ENCODE peak calls at places on chromosomes 6 and 20, in six cellular contexts. R is psoas muscle, Q is BE2C, G is cardiac muscle cell, F is testis, Z is NT2/D1. K is an unnamed sample. For H3K9me3, the result is how much of the 10 kb centered on the place peaks cover.

GRCh38 chr20:58697867-58698703 is 5.5 kb downstream of the NPEPL1 start:
- DNase-seq in Q (no peak), F (no peak), Z (no peak), R (no peak), G (no peak), K (no peak)

GRCh38 chr6:69044534-69044933 is 409.5 kb downstream of the ADGRB3 start:
- DNase-seq in F (no peak), R (no peak), G (no peak), Q (no peak), Z (no peak), K (no peak)

GRCh38 chr6:68967549-68968300 is 332.6 kb downstream of the ADGRB3 start:
- DNase-seq in R (peak), Q (peak), F (peak), Z (peak), G (peak), K (peak)

GRCh38 chr6:158058156-158058723 is 76.6 kb downstream of the SYNJ2 start:
- DNase-seq in Q (no peak), G (no peak), Z (no peak), R (no peak), F (no peak), K (no peak)

GRCh38 chr20:25090492-25091429 is 8.8 kb upstream of the VSX1 start:
- DNase-seq in Z (no peak), Q (no peak), F (no peak), G (no peak), R (no peak), K (no peak)

GRCh38 chr6:31680841-31681671 is at the start of gene LY6G5C:
- DNase-seq in Q (peak), R (peak), Z (peak), F (peak), G (peak), K (peak)

GRCh38 chr20:15060265-15061060 is 723.1 kb upstream of the FLRT3 start:
- DNase-seq in R (no peak), G (no peak), Z (no peak), F (no peak), Q (no peak), K (no peak)

GRCh38 chr6:131917318-131917717 is 33.9 kb downstream of the CCN2 start:
- DNase-seq in R (no peak), Q (no peak), F (no peak), G (no peak), Z (no peak), K (no peak)

GRCh38 chr6:79671605-79672266 is 40.6 kb downstream of the SH3BGRL2 start:
- DNase-seq in Z (no peak), R (peak), Q (no peak), F (no peak), G (no peak), K (no peak)

GRCh38 chr6:136956590-136957573 is 34.8 kb downstream of the SLC35D3 start:
- DNase-seq in R (no peak), Z (no peak), Q (peak), G (peak), F (no peak), K (peak)

GRCh38 chr6:35181313-35181932 is 32.3 kb upstream of the SCUBE3 start:
- DNase-seq in R (no peak), F (peak), G (peak), Z (no peak), Q (no peak), K (no peak)

GRCh38 chr6:42099340-42100028 is 42.9 kb downstream of the C6orf132 start:
- DNase-seq in R (no peak), Q (no peak), G (no peak), F (no peak), Z (no peak), K (no peak)

GRCh38 chr20:11411765-11412164 is 505.9 kb upstream of the BTBD3 start:
- DNase-seq in Z (no peak), G (no peak), Q (peak), R (no peak), F (peak), K (peak)

GRCh38 chr6:28491984-28492317 is 23.6 kb downstream of the GPX6 start:
- DNase-seq in F (no peak), Z (no peak), Q (no peak), G (no peak), R (no peak), K (no peak)

GRCh38 chr20:36153754-36154695 is 515 bp upstream of the EPB41L1 start:
- DNase-seq in Q (peak), F (peak), R (peak), Z (no peak), G (peak), K (peak)

GRCh38 chr6:86526238-86526637 is 411.1 kb upstream of the HTR1E start:
- DNase-seq in Z (no peak), Q (no peak), G (no peak), F (no peak), R (no peak), K (no peak)

GRCh38 chr6:13629459-13630116 is 14.5 kb downstream of the NOL7 start:
- DNase-seq in Q (no peak), R (no peak), Z (no peak), G (no peak), F (no peak), K (no peak)

GRCh38 chr20:6733965-6734364 is 33.5 kb upstream of the BMP2 start:
- DNase-seq in F (no peak), R (no peak), Z (no peak), G (no peak), Q (no peak), K (no peak)

GRCh38 chr20:50449789-50450492 is 60.2 kb upstream of the PTPN1 start:
- DNase-seq in Z (no peak), G (no peak), F (no peak), Q (peak), R (no peak), K (no peak)

GRCh38 chr20:51444922-51445438 is 97.5 kb downstream of the NFATC2 start:
- DNase-seq in R (no peak), F (no peak), G (no peak), Q (no peak), Z (no peak), K (no peak)

GRCh38 chr6:35544748-35545361 is 32.2 kb upstream of the TULP1 start:
- DNase-seq in Z (no peak), G (no peak), R (no peak), Q (no peak), F (no peak), K (no peak)

DNA sequence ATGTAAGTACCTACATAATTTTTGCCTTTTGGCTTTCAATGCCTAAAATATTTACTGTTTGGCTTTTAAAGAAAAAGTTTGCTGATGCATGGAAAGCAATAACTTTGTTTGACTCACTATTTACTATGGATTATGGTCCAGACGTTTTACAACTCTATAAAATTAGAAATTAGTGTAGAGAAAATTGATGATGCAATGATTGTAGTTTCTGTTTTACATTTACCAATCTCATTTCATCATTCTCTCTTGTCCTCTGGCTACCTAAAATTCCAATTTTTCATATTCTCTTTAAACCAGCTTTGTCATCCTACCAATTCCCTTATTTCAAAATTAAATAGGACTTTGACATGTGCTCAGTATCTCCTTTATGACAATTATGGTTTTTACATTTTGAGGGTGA is 131.0 kb downstream of the IMPG1 start:
- DNase-seq in F (no peak), G (no peak), Q (no peak), Z (no peak), R (no peak), K (no peak)
- H3K4me3 ChIP-seq in F (no peak), G (no peak), Q (no peak), Z (no peak), R (no peak), K (no peak)

GRCh38 chr20:1211954-1212497 is 8.8 kb downstream of the C20orf202 start:
- DNase-seq in Z (no peak), G (no peak), Q (no peak), R (no peak), F (no peak), K (no peak)
- H3K9me3 ChIP-seq in Z (under half), G (under half), Q (under half), R (under half), F (under half), K (under half)

GRCh38 chr6:125918230-125918629 is 38.3 kb upstream of the HINT3 start:
- DNase-seq in F (no peak), Q (no peak), G (no peak), R (no peak), Z (no peak), K (no peak)
- H3K4me3 ChIP-seq in F (no peak), Q (no peak), G (no peak), R (peak), Z (no peak), K (no peak)

DNA sequence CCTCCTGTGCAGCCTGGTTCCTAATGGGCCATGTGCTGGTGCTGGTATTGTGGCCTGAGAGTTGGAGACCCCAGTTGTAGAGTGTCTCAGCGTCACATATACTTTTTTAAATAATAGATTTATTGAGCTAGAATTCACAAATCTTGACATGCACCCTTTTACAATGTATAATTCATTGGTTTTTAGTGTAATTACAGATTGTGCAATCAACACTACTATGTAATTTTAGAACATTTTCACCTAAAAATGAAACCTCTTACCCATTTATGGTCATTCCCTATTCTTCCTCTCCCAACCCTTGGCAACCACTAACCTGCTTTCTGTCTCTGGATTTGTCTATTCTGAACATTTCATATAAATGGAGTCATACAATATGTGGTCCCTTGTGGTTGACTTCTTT is 10.6 kb downstream of the PRIM2 start:
- DNase-seq in Z (no peak), R (no peak), G (no peak), F (no peak), Q (no peak), K (no peak)
- H3K9me3 ChIP-seq in Z (half or more), R (under half), G (under half), F (under half), Q (under half), K (under half)

GRCh38 chr20:40754372-40754943 is 65.4 kb upstream of the MAFB start:
- DNase-seq in Q (no peak), Z (no peak), F (no peak), R (peak), G (no peak), K (no peak)

GRCh38 chr20:40748182-40748581 is 59.1 kb upstream of the MAFB start:
- DNase-seq in Q (no peak), F (no peak), R (no peak), G (no peak), Z (no peak), K (no peak)

GRCh38 chr20:40753472-40753871 is 64.4 kb upstream of the MAFB start:
- DNase-seq in Q (no peak), Z (no peak), R (no peak), G (no peak), F (no peak), K (no peak)

GRCh38 chr20:40750541-40750940 is 61.5 kb upstream of the MAFB start:
- DNase-seq in F (no peak), R (no peak), G (no peak), Q (no peak), Z (no peak), K (no peak)

GRCh38 chr20:40749985-40750506 is 61.0 kb upstream of the MAFB start:
- DNase-seq in Z (no peak), R (no peak), F (no peak), Q (no peak), G (no peak), K (no peak)
- H3K4me3 ChIP-seq in Z (no peak), R (no peak), F (no peak), Q (no peak), G (no peak), K (no peak)

DNA sequence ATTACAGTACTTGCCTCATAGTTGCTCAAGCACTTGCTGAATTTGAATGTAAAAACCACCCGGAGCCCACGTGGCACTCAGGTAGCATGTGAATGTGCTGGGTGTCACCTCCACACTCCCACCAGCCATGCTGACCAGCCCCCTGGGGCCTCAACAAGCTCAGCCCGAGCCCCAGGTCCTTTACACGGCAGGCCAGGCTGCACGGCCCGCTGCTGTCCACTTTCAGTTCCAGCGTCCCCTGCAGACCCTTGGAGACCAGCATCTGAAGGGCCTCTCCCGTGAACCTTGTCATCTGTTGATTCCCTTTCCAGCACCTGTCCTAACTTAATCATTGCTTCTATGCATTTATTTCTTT is 33.3 kb upstream of the ZBP1 start:
- DNase-seq in F (peak), Z (no peak), R (no peak), Q (no peak), G (no peak), K (no peak)
- H3K9me3 ChIP-seq in F (under half), Z (under half), R (under half), Q (under half), G (under half), K (under half)

GRCh38 chr6:155850408-155850841 is 394.8 kb upstream of the NOX3 start:
- DNase-seq in Z (no peak), R (no peak), Q (no peak), F (no peak), G (no peak), K (no peak)
- H3K4me3 ChIP-seq in Z (no peak), R (no peak), Q (no peak), F (no peak), G (no peak), K (no peak)

DNA sequence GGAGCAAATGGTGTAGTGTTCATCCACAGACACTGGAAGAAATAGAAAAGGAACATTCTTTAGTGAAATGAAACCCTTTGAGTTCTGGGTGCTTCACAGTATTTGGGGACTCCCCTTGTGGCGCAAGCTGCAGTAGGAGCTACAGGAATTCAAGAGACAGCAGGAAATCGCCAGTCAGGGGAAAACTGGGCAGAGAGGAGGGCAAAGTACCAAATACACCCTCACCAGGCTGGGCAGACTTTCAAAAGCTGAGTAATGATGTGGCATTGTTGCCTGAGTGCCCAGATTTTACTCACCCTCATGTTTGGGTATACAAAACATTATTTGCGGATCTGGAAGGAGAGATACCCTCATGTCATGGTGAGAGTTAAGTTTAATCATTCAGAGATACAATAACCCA is 97.9 kb downstream of the SOD2 start:
- DNase-seq in G (no peak), Q (no peak), F (no peak), R (no peak), Z (no peak), K (no peak)
- H3K9me3 ChIP-seq in G (under half), Q (under half), F (under half), R (under half), Z (under half), K (under half)

GRCh38 chr6:11731423-11731822 is 47.2 kb downstream of the ADTRP start:
- DNase-seq in R (no peak), Z (no peak), Q (no peak), F (no peak), G (no peak), K (no peak)
- H3K4me3 ChIP-seq in R (no peak), Z (no peak), Q (no peak), F (no peak), G (no peak), K (no peak)

GRCh38 chr20:29298271-29298590 is 1959.2 kb upstream of the DEFB115 start:
- DNase-seq in F (no peak), Z (no peak), R (no peak), G (no peak), Q (no peak), K (no peak)

GRCh38 chr20:29297411-29298270 is 1959.8 kb upstream of the DEFB115 start:
- DNase-seq in F (no peak), R (no peak), G (no peak), Z (no peak), Q (no peak), K (no peak)

GRCh38 chr20:29299811-29300578 is 1957.5 kb upstream of the DEFB115 start:
- DNase-seq in G (no peak), Q (no peak), Z (no peak), F (no peak), R (no peak), K (no peak)

GRCh38 chr20:29298759-29299613 is 1958.5 kb upstream of the DEFB115 start:
- DNase-seq in R (no peak), Z (no peak), F (no peak), G (no peak), Q (no peak), K (no peak)

DNA sequence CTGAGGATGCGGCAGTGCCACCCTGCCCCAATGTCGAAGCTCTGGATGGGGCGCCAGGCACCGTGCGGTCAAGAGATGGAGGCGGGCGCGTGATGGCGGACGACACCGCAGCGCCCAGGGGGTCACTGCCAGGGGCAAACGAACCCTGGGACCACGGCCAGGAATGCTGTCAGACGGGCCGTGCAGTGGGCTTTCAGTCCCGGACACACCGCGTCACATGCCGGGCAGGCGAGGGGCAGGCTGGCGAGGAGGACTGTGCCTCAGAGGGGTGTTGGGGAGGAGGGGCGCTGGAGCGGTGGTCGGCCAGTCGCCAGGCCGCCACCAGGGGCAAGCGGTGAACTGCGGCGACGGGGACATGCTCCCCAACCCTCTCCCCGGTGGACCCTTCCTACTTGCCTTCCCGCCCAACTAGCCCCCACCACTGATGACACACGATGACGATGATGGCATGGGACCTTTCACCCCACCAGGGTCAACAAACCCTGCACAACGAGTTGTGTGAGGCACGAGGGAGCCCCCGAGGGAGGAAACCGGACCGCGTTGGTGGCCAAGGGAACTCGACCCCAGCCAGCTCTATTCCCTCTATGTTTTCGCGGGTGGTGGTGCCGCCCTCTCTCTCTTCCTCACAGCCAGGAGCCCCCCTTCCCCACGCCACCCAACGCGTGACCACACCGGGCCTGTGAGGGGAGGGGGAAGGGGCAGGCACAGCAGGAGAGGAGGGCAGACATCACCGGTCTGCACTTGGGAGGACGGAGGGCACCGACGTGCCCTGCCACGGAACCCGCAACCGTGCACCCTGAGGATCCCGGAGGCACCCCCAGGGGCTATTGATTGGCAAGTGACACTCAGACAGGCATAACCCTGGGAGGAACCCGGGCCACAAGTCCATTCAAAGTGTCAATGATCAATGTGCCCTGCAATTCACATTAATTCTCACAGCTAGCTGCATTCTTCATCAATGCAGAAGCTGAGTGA is 1960.9 kb upstream of the DEFB115 start:
- DNase-seq in G (no peak), Q (no peak), R (no peak), F (no peak), Z (no peak), K (no peak)
- H3K9me3 ChIP-seq in G (under half), Q (under half), R (under half), F (under half), Z (under half), K (under half)